ENCODE peak calls at places on chromosomes 7 and 10, in eight cellular contexts. X is Peyer's patch; P is activated CD4-positive, alpha-beta T cell treated with anti-CD3 and anti-CD28 coated beads for 48 hours; K is EL; N is T-helper 9 cell; Y is amniotic stem cell; R is uterus; M is germinal center. Q is an unnamed sample.

GRCh38 chr7:1845536-1846311 is 175.6 kb downstream of the ELFN1 start:
- DNase-seq in N (no peak), M (no peak), X (peak), Y (no peak), P (no peak), R (no peak), K (no peak), Q (peak)

GRCh38 chr7:69187824-69188335 is 410.4 kb upstream of the AUTS2 start:
- DNase-seq in P (no peak), K (no peak), M (no peak), R (no peak), X (no peak), N (no peak), Y (no peak), Q (no peak)

GRCh38 chr7:29858080-29858951 is 52.0 kb downstream of the WIPF3 start:
- DNase-seq in Y (no peak), M (no peak), N (no peak), K (no peak), R (no peak), X (no peak), P (no peak), Q (no peak)

GRCh38 chr10:55627526-55628170 is 733.4 kb downstream of the ZWINT start:
- DNase-seq in Y (no peak), X (no peak), M (no peak), N (no peak), P (no peak), R (no peak), K (no peak), Q (no peak)

GRCh38 chr7:30778246-30779025 is 7.2 kb downstream of the MINDY4 start:
- DNase-seq in N (no peak), Y (peak), X (no peak), K (no peak), P (no peak), R (no peak), M (no peak), Q (no peak)

GRCh38 chr10:23516530-23516929 is 77.7 kb downstream of the OTUD1 start:
- DNase-seq in X (no peak), N (no peak), K (peak), R (no peak), Y (no peak), P (no peak), M (no peak), Q (no peak)

GRCh38 chr7:37287093-37287492 is 161.6 kb downstream of the ELMO1 start:
- DNase-seq in K (no peak), Y (no peak), N (no peak), R (no peak), P (no peak), X (no peak), M (no peak), Q (no peak)

GRCh38 chr7:27167170-27167505 is 1.8 kb upstream of the HOXA9 start:
- DNase-seq in P (no peak), N (no peak), X (peak), R (peak), M (no peak), K (peak), Y (no peak), Q (no peak)

GRCh38 chr7:111180273-111180814 is 89.4 kb downstream of the LRRN3 start:
- DNase-seq in P (no peak), N (no peak), Y (no peak), X (no peak), R (no peak), K (no peak), M (no peak), Q (no peak)

GRCh38 chr7:50359258-50359994 is 54.9 kb downstream of the IKZF1 start:
- DNase-seq in X (no peak), Y (no peak), P (peak), R (no peak), K (no peak), M (no peak), N (no peak), Q (no peak)

GRCh38 chr7:120949393-120949799 is 1.2 kb upstream of the ING3 start:
- DNase-seq in R (no peak), Y (no peak), P (no peak), N (no peak), M (no peak), K (no peak), X (no peak), Q (no peak)

GRCh38 chr10:91745086-91745831 is 53.0 kb upstream of the TNKS2 start:
- DNase-seq in P (no peak), Y (no peak), X (no peak), N (no peak), K (peak), R (no peak), M (no peak), Q (no peak)

GRCh38 chr10:45581497-45582385 is 90.8 kb downstream of the ZFAND4 start:
- DNase-seq in P (no peak), K (no peak), N (no peak), R (no peak), X (no peak), M (no peak), Y (no peak), Q (no peak)

GRCh38 chr7:115672024-115672423 is 358.5 kb downstream of the TFEC start:
- DNase-seq in K (peak), X (no peak), N (no peak), M (no peak), R (no peak), Y (peak), P (no peak), Q (no peak)